ENCODE peak calls at places on chromosomes 7 and 10, in seven cellular contexts. B is brain microvascular endothelial cell, T is colonic mucosa, S is AG04450, F is cardiac muscle cell, L is sigmoid colon, C is GM23338. U is an unnamed sample.

GRCh38 chr10:126646101-126646500 is 24.4 kb downstream of the C10orf90 start:
- DNase-seq in B (peak; percentile 40), T (no peak), S (no peak), F (peak; percentile 31), L (no peak), C (no peak), U (no peak)

GRCh38 chr7:33774762-33775523 is 130.4 kb upstream of the BMPER start:
- DNase-seq in B (peak; percentile 93), T (peak; percentile 54), S (peak; percentile 26), F (peak; percentile 99), L (peak; percentile 70), C (no peak), U (no peak)

GRCh38 chr7:29080803-29081202 is 65.5 kb downstream of the CPVL start:
- DNase-seq in B (no peak), T (no peak), S (no peak), F (no peak), L (no peak), C (no peak), U (no peak)

GRCh38 chr10:42707229-42707628 is 68.9 kb upstream of the ZNF33B start:
- DNase-seq in B (no peak), T (no peak), S (no peak), F (no peak), L (no peak), C (no peak), U (no peak)

GRCh38 chr7:8125680-8126444 is 136.1 kb downstream of the ICA1 start:
- DNase-seq in B (no peak), T (peak; percentile 25), S (no peak), F (no peak), L (no peak), C (no peak), U (peak; percentile 83)

GRCh38 chr7:30923009-30923773 is 11.5 kb downstream of the AQP1 start:
- DNase-seq in B (no peak), T (peak; percentile 16), S (no peak), F (no peak), L (peak; percentile 54), C (no peak), U (no peak)

GRCh38 chr7:26428571-26428970 is 136.9 kb downstream of the SNX10 start:
- DNase-seq in B (no peak), T (no peak), S (no peak), F (no peak), L (no peak), C (no peak), U (no peak)

GRCh38 chr10:1362589-1363465 is 306.6 kb downstream of the WDR37 start:
- DNase-seq in B (no peak), T (no peak), S (no peak), F (no peak), L (no peak), C (no peak), U (no peak)

GRCh38 chr7:114650491-114650890 is 235.9 kb downstream of the FOXP2 start:
- DNase-seq in B (no peak), T (no peak), S (no peak), F (no peak), L (no peak), C (peak; percentile 52), U (no peak)

GRCh38 chr10:122863796-122864592 is 15.4 kb downstream of the FAM24B start:
- DNase-seq in B (no peak), T (no peak), S (no peak), F (no peak), L (no peak), C (no peak), U (no peak)

GRCh38 chr7:152504367-152504766 is 68.6 kb upstream of the KMT2C start:
- DNase-seq in B (no peak), T (no peak), S (no peak), F (no peak), L (no peak), C (no peak), U (no peak)

GRCh38 chr10:3961082-3961481 is 176.1 kb upstream of the KLF6 start:
- DNase-seq in B (no peak), T (no peak), S (no peak), F (no peak), L (no peak), C (peak; percentile 26), U (no peak)

GRCh38 chr10:92696606-92697383 is 7.0 kb downstream of the HHEX start:
- DNase-seq in B (no peak), T (no peak), S (no peak), F (no peak), L (no peak), C (peak; percentile 36), U (no peak)

GRCh38 chr10:88992945-88993537 is 2.4 kb downstream of the FAS start:
- DNase-seq in B (no peak), T (peak; percentile 39), S (no peak), F (peak; percentile 44), L (no peak), C (peak; percentile 32), U (no peak)

GRCh38 chr10:107727762-107728317 is 563.3 kb upstream of the SORCS1 start:
- DNase-seq in B (no peak), T (peak; percentile 38), S (no peak), F (peak; percentile 8), L (no peak), C (no peak), U (no peak)

DNA sequence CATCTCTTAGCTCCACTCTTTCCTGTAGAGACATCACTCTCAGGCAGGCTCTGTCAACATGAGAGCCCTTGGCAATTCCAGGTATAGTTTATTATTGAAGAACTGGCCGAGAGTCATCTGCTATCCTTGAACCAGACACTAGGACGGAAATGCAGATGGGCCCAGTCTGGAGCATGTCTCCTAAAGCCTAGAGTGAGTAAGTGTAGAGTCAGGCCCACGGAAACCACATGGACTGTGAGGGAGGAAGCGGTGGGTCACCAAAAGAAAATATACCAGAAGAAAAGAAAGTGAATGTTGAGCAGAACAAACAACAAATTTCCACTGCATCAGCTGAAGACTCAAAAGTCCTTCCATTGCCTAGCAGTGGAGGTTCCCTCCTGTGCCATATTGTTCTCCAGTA is 15.7 kb upstream of the RELN start:
- DNase-seq in B (peak; percentile 92), T (no peak), S (no peak), F (no peak), L (no peak), C (peak; percentile 12), U (no peak)
- TF ChIP-seq CTCF in B (peak; percentile 52), T (no peak), S (no peak), F (no peak), L (no peak), C (no peak), U (no peak)

GRCh38 chr7:131090866-131091692 is 236.6 kb upstream of the MKLN1 start:
- DNase-seq in B (no peak), T (no peak), S (no peak), F (peak; percentile 14), L (no peak), C (peak; percentile 85), U (no peak)
- H3K4me3 ChIP-seq in B (no peak overlapping the region), T (no peak overlapping the region), S (no peak overlapping the region), F (no peak overlapping the region), L (no peak overlapping the region), C (peak overlapping the region; percentile 36), U (no peak overlapping the region)

GRCh38 chr7:521221-522070 is 1.8 kb upstream of the PDGFA start:
- DNase-seq in B (peak; percentile 48), T (no peak), S (no peak), F (peak; percentile 65), L (no peak), C (no peak), U (peak; percentile 72)

GRCh38 chr7:518630-519428 is 817 bp downstream of the PDGFA start:
- DNase-seq in B (peak; percentile 51), T (peak; percentile 89), S (no peak), F (peak; percentile 88), L (peak; percentile 92), C (peak; percentile 74), U (peak; percentile 49)

GRCh38 chr7:519429-519973 is at the start of gene PDGFA:
- DNase-seq in B (no peak), T (no peak), S (no peak), F (peak; percentile 73), L (no peak), C (no peak), U (no peak)

GRCh38 chr7:520503-521161 is 986 bp upstream of the PDGFA start:
- DNase-seq in B (no peak), T (no peak), S (no peak), F (peak; percentile 53), L (no peak), C (peak; percentile 74), U (no peak)

DNA sequence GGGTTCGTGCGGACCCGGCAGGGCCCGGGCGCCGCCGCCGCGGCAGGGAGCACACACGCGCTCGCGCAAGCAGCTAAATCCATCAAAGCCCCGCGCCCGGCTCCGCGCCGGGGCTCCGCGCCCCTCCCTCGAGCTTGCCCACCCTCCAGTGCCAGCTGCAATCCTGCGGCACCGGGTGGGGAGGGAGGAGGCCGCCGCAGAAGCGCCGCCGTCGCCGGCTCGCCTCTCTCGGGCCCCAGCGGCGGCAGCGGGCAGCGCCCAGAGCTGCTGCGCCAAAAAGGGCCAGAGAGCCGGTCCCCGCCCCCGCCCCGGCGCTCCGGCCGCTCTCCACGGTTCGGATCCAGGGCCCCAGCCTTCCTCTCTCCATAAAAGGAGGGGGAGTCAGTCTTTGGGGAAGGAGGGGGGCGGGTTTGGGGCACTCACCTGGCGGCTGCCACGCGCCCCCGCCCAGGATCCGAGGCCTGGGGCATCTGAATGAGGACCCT is 370 bp upstream of the PDGFA start:
- DNase-seq in B (no peak), T (no peak), S (no peak), F (peak; percentile 74), L (peak; percentile 80), C (peak; percentile 87), U (peak; percentile 53)
- H3K27me3 ChIP-seq in B (peaks cover 6% of the 10 kb centered on the region), T (peaks cover 29% of the 10 kb centered on the region), S (peaks cover 45% of the 10 kb centered on the region), F (peaks cover 46% of the 10 kb centered on the region), L (peaks cover 25% of the 10 kb centered on the region), C (peaks cover 64% of the 10 kb centered on the region), U (no peaks in the 10 kb centered on the region)

GRCh38 chr10:21340341-21340740 is 185.1 kb downstream of the SKIDA1 start:
- DNase-seq in B (no peak), T (no peak), S (no peak), F (no peak), L (no peak), C (no peak), U (no peak)

GRCh38 chr10:21334891-21335696 is 190.4 kb downstream of the SKIDA1 start:
- DNase-seq in B (peak; percentile 86), T (peak; percentile 19), S (no peak), F (peak; percentile 90), L (peak; percentile 70), C (no peak), U (no peak)

GRCh38 chr10:21337171-21337792 is 188.2 kb downstream of the SKIDA1 start:
- DNase-seq in B (no peak), T (no peak), S (no peak), F (no peak), L (no peak), C (no peak), U (no peak)

GRCh38 chr10:21330628-21331020 is 194.9 kb downstream of the SKIDA1 start:
- DNase-seq in B (no peak), T (no peak), S (no peak), F (peak; percentile 40), L (no peak), C (no peak), U (no peak)

DNA sequence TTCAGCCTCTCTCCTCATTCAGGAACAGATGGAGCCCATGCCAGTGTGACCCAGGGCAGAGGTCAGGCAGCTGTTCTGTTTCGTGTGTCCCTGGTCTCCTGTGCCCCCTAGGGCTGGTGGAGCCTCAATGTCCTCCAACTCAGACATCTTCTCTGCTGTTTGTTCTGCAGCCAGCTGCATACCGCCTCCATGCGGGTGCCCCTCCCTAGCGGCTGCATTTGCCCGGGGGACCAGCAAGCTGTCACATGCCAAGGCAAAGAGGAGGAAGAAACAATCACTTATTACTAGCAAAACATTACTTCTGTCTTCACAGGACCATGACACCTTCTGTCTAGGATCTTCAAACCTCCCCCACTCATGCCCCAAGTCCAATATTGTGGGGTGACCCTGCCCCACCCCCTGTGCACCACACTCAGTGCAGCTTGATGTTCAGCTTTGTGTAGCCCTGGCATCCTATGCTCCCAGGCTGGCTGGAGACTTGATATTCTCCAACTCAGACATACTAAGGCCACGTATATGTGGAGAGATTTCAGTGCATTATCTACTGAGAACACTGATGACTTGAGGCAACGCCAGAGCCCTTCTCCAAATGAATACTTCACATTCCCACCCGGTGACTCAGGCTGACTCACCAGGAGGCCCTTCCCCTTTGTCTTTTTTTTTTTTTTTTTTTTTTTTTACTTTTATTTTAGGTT is 188.9 kb downstream of the SKIDA1 start:
- DNase-seq in B (peak; percentile 97), T (no peak), S (peak; percentile 91), F (peak; percentile 98), L (no peak), C (peak; percentile 85), U (no peak)
- TF ChIP-seq CTCF in B (peak; percentile 26), T (no peak), S (no peak), F (peak; percentile 14), L (no peak), C (peak; percentile 59), U (no peak)

U was measured in GM06990.